ENCODE peak calls at places on chromosomes 6 and 20, in six cellular contexts. D is CD8-positive, alpha-beta T cell; I is HT1080; U is amniotic stem cell; O is ureter; J is endothelial cell. P is an unnamed sample.

GRCh38 chr6:146974346-146974745 is 229.9 kb upstream of the STXBP5 start:
- DNase-seq in D (no peak), I (no peak), U (no peak), O (no peak), J (no peak), P (no peak)

GRCh38 chr6:41939848-41940758 is 1.5 kb downstream of the CCND3 start:
- DNase-seq in D (no peak), I (no peak), U (no peak), O (no peak), J (no peak), P (peak)

GRCh38 chr6:134830194-134830593 is 119.7 kb downstream of the ALDH8A1 start:
- DNase-seq in D (no peak), I (no peak), U (no peak), O (no peak), J (no peak), P (no peak)

GRCh38 chr20:32893878-32894483 is 35.3 kb downstream of the EFCAB8 start:
- DNase-seq in D (peak), I (no peak), U (no peak), O (no peak), J (peak), P (peak)

GRCh38 chr6:4253604-4254211 is 118.3 kb upstream of the ECI2 start:
- DNase-seq in D (no peak), I (peak), U (peak), O (peak), J (no peak), P (no peak)

GRCh38 chr6:19320066-19320465 is 517.1 kb upstream of the ID4 start:
- DNase-seq in D (no peak), I (no peak), U (no peak), O (no peak), J (no peak), P (no peak)

GRCh38 chr6:169725270-169726048 is 1.2 kb upstream of the PHF10 start:
- DNase-seq in D (peak), I (no peak), U (no peak), O (peak), J (peak), P (peak)

GRCh38 chr6:27575594-27576361 is 102.9 kb upstream of the ZNF184 start:
- DNase-seq in D (no peak), I (peak), U (no peak), O (no peak), J (no peak), P (peak)

GRCh38 chr20:46376196-46376785 is 30.1 kb downstream of the ELMO2 start:
- DNase-seq in D (no peak), I (no peak), U (no peak), O (no peak), J (no peak), P (no peak)

GRCh38 chr20:34515484-34516037 is 661 bp upstream of the DYNLRB1 start:
- DNase-seq in D (peak), I (no peak), U (no peak), O (peak), J (peak), P (peak)

GRCh38 chr6:43095939-43096338 is 19.8 kb downstream of the PTK7 start:
- DNase-seq in D (no peak), I (no peak), U (no peak), O (no peak), J (no peak), P (no peak)

GRCh38 chr6:36488221-36488620 is 45.4 kb downstream of the KCTD20 start:
- DNase-seq in D (no peak), I (no peak), U (no peak), O (no peak), J (no peak), P (no peak)

GRCh38 chr20:17856024-17856564 is 112.5 kb downstream of the SNX5 start:
- DNase-seq in D (no peak), I (peak), U (no peak), O (no peak), J (no peak), P (peak)

GRCh38 chr6:19736066-19736465 is 101.1 kb upstream of the ID4 start:
- DNase-seq in D (no peak), I (no peak), U (no peak), O (no peak), J (no peak), P (no peak)

GRCh38 chr6:4950849-4951533 is 52.8 kb downstream of the RPP40 start:
- DNase-seq in D (no peak), I (peak), U (no peak), O (no peak), J (no peak), P (no peak)

GRCh38 chr6:88013554-88013953 is 34.1 kb upstream of the SPACA1 start:
- DNase-seq in D (no peak), I (no peak), U (no peak), O (no peak), J (no peak), P (no peak)

GRCh38 chr20:11849270-11849920 is 68.3 kb upstream of the BTBD3 start:
- DNase-seq in D (no peak), I (peak), U (no peak), O (no peak), J (no peak), P (no peak)

GRCh38 chr6:36130672-36131516 is 581 bp downstream of the MAPK13 start:
- DNase-seq in D (peak), I (no peak), U (no peak), O (no peak), J (no peak), P (no peak)

GRCh38 chr20:13256606-13257005 is 35.5 kb downstream of the ISM1 start:
- DNase-seq in D (no peak), I (no peak), U (no peak), O (no peak), J (no peak), P (no peak)

GRCh38 chr20:19098092-19098491 is 114.3 kb upstream of the SLC24A3 start:
- DNase-seq in D (no peak), I (no peak), U (no peak), O (no peak), J (no peak), P (no peak)

GRCh38 chr20:57772349-57772964 is 62.6 kb upstream of the PMEPA1 start:
- DNase-seq in D (no peak), I (peak), U (peak), O (no peak), J (no peak), P (peak)

GRCh38 chr6:143441680-143442359 is 8.7 kb downstream of the ADAT2 start:
- DNase-seq in D (no peak), I (no peak), U (no peak), O (no peak), J (no peak), P (no peak)

GRCh38 chr6:125899726-125900182 is 56.8 kb upstream of the HINT3 start:
- DNase-seq in D (no peak), I (no peak), U (no peak), O (no peak), J (no peak), P (no peak)

GRCh38 chr6:134936476-134936875 is 13.4 kb downstream of the ALDH8A1 start:
- DNase-seq in D (no peak), I (no peak), U (no peak), O (no peak), J (no peak), P (no peak)

P was measured in NB4.